ENCODE peak calls at places on chromosome 5, in seven cellular contexts. R is heart right ventricle; K is OCI-LY7; E is stimulated activated CD4-positive, alpha-beta T cell treated with anti-CD3 and anti-CD28 coated beads, Interleukin-4, amount 100 ng/mL, for 24 hours; Z is activated T-helper 1 cell treated with anti-CD3 and anti-CD28 coated beads, Interleukin-2, amount 50 U/mL, for 16 hours; M is MCF 10A; Q is AG10803. N is an unnamed sample.

GRCh38 chr5:78293856-78294249 is 645 bp downstream of the AP3B1 start:
- DNase-seq in R (no peak), K (no peak), E (no peak), Z (no peak), M (peak; percentile 16), Q (no peak), N (no peak)

GRCh38 chr5:18113724-18114123 is 479.5 kb downstream of the TAF11L14 start:
- DNase-seq in R (no peak), K (no peak), E (no peak), Z (no peak), M (peak; percentile 41), Q (peak; percentile 5), N (no peak)

GRCh38 chr5:144247131-144247530 is 76.5 kb downstream of the KCTD16 start:
- DNase-seq in R (no peak), K (no peak), E (no peak), Z (no peak), M (no peak), Q (no peak), N (no peak)

GRCh38 chr5:176447538-176447981 is 625 bp upstream of the FAF2 start:
- DNase-seq in R (no peak), K (no peak), E (no peak), Z (no peak), M (no peak), Q (no peak), N (no peak)

GRCh38 chr5:30839956-30840355 is 353.5 kb upstream of the CDH6 start:
- DNase-seq in R (no peak), K (no peak), E (no peak), Z (no peak), M (no peak), Q (no peak), N (no peak)

GRCh38 chr5:143539742-143540141 is 136.3 kb upstream of the NR3C1 start:
- DNase-seq in R (no peak), K (no peak), E (no peak), Z (no peak), M (no peak), Q (no peak), N (no peak)

GRCh38 chr5:181261320-181262085 is 560 bp upstream of the TRIM52 start:
- DNase-seq in R (peak; percentile 77), K (peak; percentile 82), E (peak; percentile 74), Z (peak; percentile 56), M (peak; percentile 83), Q (peak; percentile 71), N (peak; percentile 59)

GRCh38 chr5:177231479-177232250 is 71.9 kb downstream of the RAB24 start:
- DNase-seq in R (no peak), K (no peak), E (no peak), Z (no peak), M (no peak), Q (no peak), N (no peak)

GRCh38 chr5:77423022-77423750 is 68.9 kb downstream of the WDR41 start:
- DNase-seq in R (no peak), K (no peak), E (no peak), Z (no peak), M (no peak), Q (peak; percentile 91), N (no peak)

GRCh38 chr5:138336952-138337684 is 948 bp upstream of the FAM53C start:
- DNase-seq in R (peak; percentile 87), K (no peak), E (no peak), Z (no peak), M (peak; percentile 88), Q (peak; percentile 74), N (peak; percentile 89)

GRCh38 chr5:106894964-106895363 is 775.8 kb downstream of the EFNA5 start:
- DNase-seq in R (no peak), K (no peak), E (no peak), Z (no peak), M (peak; percentile 53), Q (peak; percentile 23), N (no peak)

GRCh38 chr5:116444373-116445058 is 130.1 kb downstream of the SEMA6A start:
- DNase-seq in R (no peak), K (no peak), E (no peak), Z (no peak), M (no peak), Q (no peak), N (no peak)

GRCh38 chr5:157917909-157918809 is 59.2 kb upstream of the CLINT1 start:
- DNase-seq in R (peak; percentile 57), K (peak; percentile 84), E (peak; percentile 71), Z (peak; percentile 31), M (peak; percentile 90), Q (peak; percentile 91), N (no peak)

GRCh38 chr5:60856059-60856458 is 12.0 kb upstream of the ELOVL7 start:
- DNase-seq in R (no peak), K (no peak), E (no peak), Z (no peak), M (peak; percentile 60), Q (peak; percentile 68), N (no peak)

GRCh38 chr5:67581203-67581602 is 384.6 kb upstream of the CD180 start:
- DNase-seq in R (no peak), K (no peak), E (no peak), Z (no peak), M (peak; percentile 47), Q (peak; percentile 41), N (no peak)

GRCh38 chr5:94941113-94941765 is 322.8 kb downstream of the SLF1 start:
- DNase-seq in R (no peak), K (no peak), E (no peak), Z (no peak), M (no peak), Q (no peak), N (no peak)

GRCh38 chr5:140800816-140801493 is at the start of gene PCDHA3:
- DNase-seq in R (no peak), K (peak; percentile 8), E (no peak), Z (no peak), M (no peak), Q (peak; percentile 31), N (no peak)

GRCh38 chr5:178236126-178236525 is 3.5 kb upstream of the PHYKPL start:
- DNase-seq in R (no peak), K (no peak), E (no peak), Z (no peak), M (no peak), Q (no peak), N (no peak)

GRCh38 chr5:113199122-113199905 is 222.7 kb downstream of the DCP2 start:
- DNase-seq in R (no peak), K (no peak), E (no peak), Z (no peak), M (peak; percentile 68), Q (peak; percentile 62), N (no peak)

GRCh38 chr5:178454308-178454707 is 135.9 kb downstream of the COL23A1 start:
- DNase-seq in R (no peak), K (no peak), E (no peak), Z (no peak), M (no peak), Q (no peak), N (no peak)

GRCh38 chr5:170445936-170446335 is 56.8 kb upstream of the KCNMB1 start:
- DNase-seq in R (no peak), K (no peak), E (no peak), Z (no peak), M (no peak), Q (no peak), N (no peak)

GRCh38 chr5:73820321-73820720 is 194.3 kb downstream of the ARHGEF28 start:
- DNase-seq in R (no peak), K (no peak), E (no peak), Z (no peak), M (no peak), Q (no peak), N (no peak)